ENCODE peak calls at places on chromosomes 7 and 10, in ten cellular contexts. T, C, A, U, G, D, N, J, E and W are unnamed samples.

GRCh38 chr10:73641272-73642060 is at the start of gene MYOZ1:
- DNase-seq in T (no peak), C (no peak), A (no peak), U (no peak), G (no peak), D (no peak), N (no peak), J (no peak), E (no peak), W (no peak)

GRCh38 chr7:2014391-2015241 is 218.1 kb downstream of the MAD1L1 start:
- DNase-seq in T (no peak), C (no peak), A (no peak), U (no peak), G (no peak), D (no peak), N (no peak), J (no peak), E (no peak), W (no peak)

GRCh38 chr7:157676001-157676400 is 339.2 kb downstream of the DNAJB6 start:
- DNase-seq in T (no peak), C (no peak), A (no peak), U (no peak), G (no peak), D (no peak), N (no peak), J (no peak), E (no peak), W (no peak)

GRCh38 chr10:73771722-73772279 is 10.0 kb upstream of the CHCHD1 start:
- DNase-seq in T (peak; percentile 75), C (peak; percentile 81), A (peak; percentile 67), U (peak; percentile 93), G (peak; percentile 87), D (peak; percentile 49), N (no peak), J (peak; percentile 90), E (no peak), W (no peak)

GRCh38 chr10:17665742-17666141 is 21.8 kb downstream of the STAM start:
- DNase-seq in T (no peak), C (no peak), A (peak; percentile 66), U (peak; percentile 44), G (no peak), D (peak; percentile 89), N (peak; percentile 80), J (no peak), E (no peak), W (peak; percentile 66)

GRCh38 chr7:146966274-146966673 is 849.7 kb downstream of the CNTNAP2 start:
- DNase-seq in T (no peak), C (no peak), A (no peak), U (no peak), G (no peak), D (no peak), N (no peak), J (no peak), E (no peak), W (no peak)

GRCh38 chr7:124162667-124163066 is 129.8 kb upstream of the TMEM229A start:
- DNase-seq in T (no peak), C (no peak), A (no peak), U (no peak), G (no peak), D (peak; percentile 66), N (peak; percentile 23), J (no peak), E (no peak), W (no peak)

GRCh38 chr7:45915606-45916005 is 5.5 kb downstream of the IGFBP3 start:
- DNase-seq in T (no peak), C (no peak), A (no peak), U (no peak), G (no peak), D (no peak), N (no peak), J (no peak), E (no peak), W (no peak)

GRCh38 chr10:132251928-132252327 is 55.8 kb downstream of the STK32C start:
- DNase-seq in T (no peak), C (no peak), A (no peak), U (no peak), G (no peak), D (no peak), N (no peak), J (no peak), E (no peak), W (no peak)

GRCh38 chr10:3094565-3095168 is 27.3 kb downstream of the PFKP start:
- DNase-seq in T (no peak), C (no peak), A (no peak), U (peak; percentile 40), G (no peak), D (no peak), N (no peak), J (no peak), E (no peak), W (no peak)

GRCh38 chr7:67610897-67611296 is 614.3 kb downstream of the TYW1 start:
- DNase-seq in T (no peak), C (no peak), A (no peak), U (no peak), G (no peak), D (no peak), N (no peak), J (no peak), E (no peak), W (no peak)

GRCh38 chr7:84912993-84913635 is 273.7 kb downstream of the SEMA3D start:
- DNase-seq in T (no peak), C (no peak), A (no peak), U (no peak), G (no peak), D (no peak), N (no peak), J (no peak), E (no peak), W (no peak)

GRCh38 chr10:34506773-34507172 is 308.3 kb downstream of the PARD3 start:
- DNase-seq in T (no peak), C (no peak), A (no peak), U (no peak), G (no peak), D (no peak), N (no peak), J (no peak), E (no peak), W (no peak)

GRCh38 chr10:71999360-72000072 is 35.3 kb downstream of the CHST3 start:
- DNase-seq in T (no peak), C (no peak), A (no peak), U (peak; percentile 46), G (no peak), D (no peak), N (no peak), J (no peak), E (peak; percentile 64), W (no peak)

GRCh38 chr10:11742779-11743298 is 657 bp downstream of the ECHDC3 start:
- DNase-seq in T (no peak), C (no peak), A (no peak), U (peak; percentile 33), G (no peak), D (no peak), N (no peak), J (no peak), E (no peak), W (no peak)

GRCh38 chr7:132292803-132293202 is 283.5 kb downstream of the PLXNA4 start:
- DNase-seq in T (no peak), C (no peak), A (no peak), U (peak; percentile 86), G (no peak), D (peak; percentile 35), N (no peak), J (no peak), E (no peak), W (no peak)

GRCh38 chr7:39314869-39315268 is 251.3 kb upstream of the YAE1 start:
- DNase-seq in T (no peak), C (no peak), A (no peak), U (no peak), G (no peak), D (no peak), N (no peak), J (no peak), E (no peak), W (no peak)

GRCh38 chr7:46908770-46909169 is 673.1 kb downstream of the TNS3 start:
- DNase-seq in T (no peak), C (no peak), A (no peak), U (peak; percentile 11), G (no peak), D (peak; percentile 93), N (peak; percentile 32), J (no peak), E (no peak), W (peak; percentile 3)

GRCh38 chr7:155466814-155467675 is 9.1 kb downstream of the EN2 start:
- DNase-seq in T (peak; percentile 61), C (peak; percentile 59), A (no peak), U (peak; percentile 17), G (peak; percentile 70), D (no peak), N (no peak), J (no peak), E (no peak), W (no peak)

GRCh38 chr10:7193369-7193768 is 217.5 kb downstream of the SFMBT2 start:
- DNase-seq in T (peak; percentile 71), C (no peak), A (no peak), U (no peak), G (peak; percentile 43), D (no peak), N (no peak), J (no peak), E (no peak), W (no peak)

GRCh38 chr10:50610364-50610763 is 13.4 kb downstream of the SGMS1 start:
- DNase-seq in T (no peak), C (no peak), A (no peak), U (peak; percentile 53), G (no peak), D (no peak), N (no peak), J (no peak), E (no peak), W (no peak)

GRCh38 chr7:111678281-111678680 is 116.0 kb upstream of the IMMP2L start:
- DNase-seq in T (no peak), C (no peak), A (no peak), U (no peak), G (no peak), D (no peak), N (no peak), J (no peak), E (no peak), W (no peak)

GRCh38 chr10:83897626-83898025 is 241.7 kb upstream of the GHITM start:
- DNase-seq in T (no peak), C (no peak), A (no peak), U (no peak), G (no peak), D (no peak), N (no peak), J (no peak), E (no peak), W (no peak)

GRCh38 chr10:29970576-29970975 is 88.8 kb downstream of the JCAD start:
- DNase-seq in T (no peak), C (no peak), A (no peak), U (no peak), G (no peak), D (no peak), N (no peak), J (no peak), E (no peak), W (no peak)

GRCh38 chr10:71440506-71441035 is 43.9 kb downstream of the CDH23 start:
- DNase-seq in T (no peak), C (no peak), A (no peak), U (no peak), G (no peak), D (no peak), N (no peak), J (no peak), E (no peak), W (no peak)

GRCh38 chr7:879093-879492 is 2.7 kb downstream of the GET4 start:
- DNase-seq in T (no peak), C (peak; percentile 40), A (no peak), U (no peak), G (no peak), D (no peak), N (no peak), J (no peak), E (no peak), W (no peak)

GRCh38 chr7:154578351-154578750 is 424.6 kb downstream of the PAXIP1 start:
- DNase-seq in T (no peak), C (peak; percentile 44), A (no peak), U (no peak), G (no peak), D (peak; percentile 3), N (no peak), J (no peak), E (no peak), W (no peak)